ENCODE peak calls at places on chromosomes 6 and 20, in five cellular contexts. R is heart left ventricle, S is SJSA1, G is psoas muscle, V is adrenal gland. Q is an unnamed sample.

GRCh38 chr6:32796848-32797776 is 19.7 kb downstream of the HLA-DOB start:
- DNase-seq in R (peak; percentile 55), S (peak; percentile 68), G (peak; percentile 69), V (peak; percentile 76), Q (peak; percentile 77)

GRCh38 chr6:13453771-13454251 is 33.6 kb downstream of the GFOD1 start:
- DNase-seq in R (no peak), S (peak; percentile 57), G (no peak), V (no peak), Q (no peak)

GRCh38 chr6:135014353-135014832 is 40.2 kb downstream of the HBS1L start:
- DNase-seq in R (no peak), S (no peak), G (no peak), V (no peak), Q (no peak)

GRCh38 chr6:98838027-98838426 is 3.7 kb downstream of the POU3F2 start:
- DNase-seq in R (no peak), S (no peak), G (no peak), V (no peak), Q (no peak)

GRCh38 chr6:134714679-134715078 is 235.2 kb downstream of the ALDH8A1 start:
- DNase-seq in R (no peak), S (no peak), G (peak; percentile 23), V (no peak), Q (no peak)

GRCh38 chr6:109292420-109292819 is 89.8 kb downstream of the CD164 start:
- DNase-seq in R (no peak), S (no peak), G (no peak), V (no peak), Q (no peak)

GRCh38 chr20:38143238-38143645 is 21.8 kb downstream of the TGM2 start:
- DNase-seq in R (no peak), S (no peak), G (no peak), V (no peak), Q (peak; percentile 93)

GRCh38 chr6:137799950-137800568 is 67.0 kb upstream of the TNFAIP3 start:
- DNase-seq in R (peak; percentile 48), S (no peak), G (peak; percentile 17), V (peak; percentile 52), Q (peak; percentile 56)

GRCh38 chr6:157953580-157954091 is 28.0 kb upstream of the SYNJ2 start:
- DNase-seq in R (no peak), S (peak; percentile 25), G (no peak), V (no peak), Q (no peak)

GRCh38 chr20:52154575-52154974 is 37.0 kb downstream of the ZFP64 start:
- DNase-seq in R (no peak), S (no peak), G (no peak), V (no peak), Q (no peak)

DNA sequence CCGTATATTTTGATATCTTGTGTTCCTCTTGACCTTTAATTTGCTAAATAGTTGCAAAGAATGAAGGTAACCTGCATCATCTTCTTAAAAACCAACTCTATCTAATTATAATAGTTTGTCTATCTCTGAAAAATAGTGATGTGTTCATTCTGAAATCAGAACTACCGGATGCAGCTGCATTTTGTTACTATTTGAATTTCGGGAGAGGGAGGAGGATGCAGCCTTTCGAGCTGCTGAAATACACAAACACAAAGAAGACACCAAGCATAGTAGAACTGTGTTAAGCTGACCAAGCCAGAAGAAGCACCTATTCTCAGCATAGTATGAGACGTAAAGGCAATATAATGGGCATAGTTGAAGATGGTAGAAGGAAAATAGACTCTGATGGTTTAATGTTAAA is 33.1 kb downstream of the PTPN1 start:
- DNase-seq in R (no peak), S (no peak), G (no peak), V (no peak), Q (no peak)
- H3K4me3 ChIP-seq in R (no peak overlapping the region), S (no peak overlapping the region), G (no peak overlapping the region), V (no peak overlapping the region), Q (no peak overlapping the region)

DNA sequence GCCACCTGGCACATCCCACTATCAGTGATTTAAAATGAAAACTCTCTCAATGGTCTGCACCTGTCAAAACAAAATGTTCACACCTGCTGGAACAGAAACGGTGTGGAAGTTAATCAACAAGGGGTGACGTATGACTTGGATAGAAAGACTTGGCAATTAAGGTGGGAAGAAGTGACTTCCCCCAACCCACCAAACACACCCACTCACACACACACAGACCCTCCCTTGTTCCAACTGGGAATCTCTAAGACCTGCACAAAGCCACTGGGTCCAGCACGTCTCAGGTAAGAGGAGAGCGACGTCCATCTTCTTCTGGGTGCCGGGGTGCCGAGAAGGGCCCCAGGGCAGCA is 25.1 kb upstream of the TCFL5 start:
- DNase-seq in R (no peak), S (no peak), G (no peak), V (no peak), Q (peak; percentile 28)
- H3K27ac ChIP-seq in R (peak overlapping the region; percentile 58), S (no peak overlapping the region), G (no peak overlapping the region), V (peak overlapping the region; percentile 91), Q (no peak overlapping the region)

GRCh38 chr6:142933701-142934100 is 11.3 kb downstream of the HIVEP2 start:
- DNase-seq in R (no peak), S (no peak), G (no peak), V (no peak), Q (no peak)

GRCh38 chr6:142932788-142933362 is 12.1 kb downstream of the HIVEP2 start:
- DNase-seq in R (no peak), S (no peak), G (no peak), V (no peak), Q (no peak)

GRCh38 chr6:142934190-142934589 is 10.8 kb downstream of the HIVEP2 start:
- DNase-seq in R (no peak), S (no peak), G (no peak), V (no peak), Q (no peak)

GRCh38 chr6:142935553-142936517 is 9.1 kb downstream of the HIVEP2 start:
- DNase-seq in R (no peak), S (no peak), G (no peak), V (no peak), Q (no peak)

DNA sequence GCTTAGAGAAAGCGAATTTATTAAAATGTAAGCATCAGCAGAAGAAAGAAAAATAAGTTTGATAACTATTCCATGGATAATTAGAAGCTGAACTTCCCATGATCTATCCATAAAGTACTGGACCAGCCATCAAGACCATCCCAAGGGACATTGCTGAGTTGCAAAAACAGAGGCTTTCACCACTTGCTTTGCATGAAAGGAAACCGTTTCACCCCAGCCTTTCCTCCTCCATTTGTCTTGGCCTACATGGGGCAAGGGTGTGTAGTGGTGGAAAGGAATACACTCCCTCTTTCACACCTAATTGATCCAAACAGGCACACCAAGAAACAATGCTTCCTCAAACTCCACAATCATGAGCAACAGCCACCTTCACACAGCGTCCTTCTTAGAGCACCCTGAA is 10.4 kb downstream of the HIVEP2 start:
- DNase-seq in R (no peak), S (no peak), G (no peak), V (no peak), Q (no peak)
- H3K4me3 ChIP-seq in R (no peak overlapping the region), S (no peak overlapping the region), G (no peak overlapping the region), V (no peak overlapping the region), Q (no peak overlapping the region)

DNA sequence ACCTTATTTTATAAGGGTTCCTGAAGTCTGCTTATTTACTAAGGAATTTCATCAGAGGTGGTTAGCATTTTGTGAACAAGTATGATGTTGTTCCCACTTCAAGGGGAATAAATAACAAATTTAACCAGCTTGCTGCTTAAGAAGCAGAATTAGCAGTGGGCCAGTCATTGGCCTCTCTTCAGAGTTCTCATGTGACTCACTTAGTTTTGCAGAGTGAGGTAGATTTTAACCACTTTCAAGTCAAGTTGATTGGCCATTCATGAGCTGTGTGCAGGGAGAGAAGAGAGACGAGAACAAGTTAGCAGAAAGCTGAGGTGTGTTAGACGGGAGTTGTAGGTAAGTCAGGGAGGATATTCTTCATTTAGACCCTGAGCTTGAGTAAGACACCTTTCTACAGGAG is 18.1 kb downstream of the TOP1 start:
- DNase-seq in R (no peak), S (no peak), G (no peak), V (no peak), Q (no peak)
- H3K27ac ChIP-seq in R (peak overlapping the region; percentile 55), S (no peak overlapping the region), G (no peak overlapping the region), V (peak overlapping the region; percentile 49), Q (no peak overlapping the region)

GRCh38 chr6:43667245-43668150 is 20.1 kb downstream of the MRPS18A start:
- DNase-seq in R (peak; percentile 76), S (peak; percentile 74), G (peak; percentile 84), V (peak; percentile 86), Q (peak; percentile 82)
- H3K4me3 ChIP-seq in R (no peak overlapping the region), S (no peak overlapping the region), G (peak overlapping the region; percentile 38), V (no peak overlapping the region), Q (no peak overlapping the region)

GRCh38 chr6:36702656-36703055 is 5.0 kb downstream of the RAB44 start:
- DNase-seq in R (no peak), S (no peak), G (no peak), V (no peak), Q (no peak)
- H3K27ac ChIP-seq in R (no peak overlapping the region), S (no peak overlapping the region), G (no peak overlapping the region), V (no peak overlapping the region), Q (no peak overlapping the region)

DNA sequence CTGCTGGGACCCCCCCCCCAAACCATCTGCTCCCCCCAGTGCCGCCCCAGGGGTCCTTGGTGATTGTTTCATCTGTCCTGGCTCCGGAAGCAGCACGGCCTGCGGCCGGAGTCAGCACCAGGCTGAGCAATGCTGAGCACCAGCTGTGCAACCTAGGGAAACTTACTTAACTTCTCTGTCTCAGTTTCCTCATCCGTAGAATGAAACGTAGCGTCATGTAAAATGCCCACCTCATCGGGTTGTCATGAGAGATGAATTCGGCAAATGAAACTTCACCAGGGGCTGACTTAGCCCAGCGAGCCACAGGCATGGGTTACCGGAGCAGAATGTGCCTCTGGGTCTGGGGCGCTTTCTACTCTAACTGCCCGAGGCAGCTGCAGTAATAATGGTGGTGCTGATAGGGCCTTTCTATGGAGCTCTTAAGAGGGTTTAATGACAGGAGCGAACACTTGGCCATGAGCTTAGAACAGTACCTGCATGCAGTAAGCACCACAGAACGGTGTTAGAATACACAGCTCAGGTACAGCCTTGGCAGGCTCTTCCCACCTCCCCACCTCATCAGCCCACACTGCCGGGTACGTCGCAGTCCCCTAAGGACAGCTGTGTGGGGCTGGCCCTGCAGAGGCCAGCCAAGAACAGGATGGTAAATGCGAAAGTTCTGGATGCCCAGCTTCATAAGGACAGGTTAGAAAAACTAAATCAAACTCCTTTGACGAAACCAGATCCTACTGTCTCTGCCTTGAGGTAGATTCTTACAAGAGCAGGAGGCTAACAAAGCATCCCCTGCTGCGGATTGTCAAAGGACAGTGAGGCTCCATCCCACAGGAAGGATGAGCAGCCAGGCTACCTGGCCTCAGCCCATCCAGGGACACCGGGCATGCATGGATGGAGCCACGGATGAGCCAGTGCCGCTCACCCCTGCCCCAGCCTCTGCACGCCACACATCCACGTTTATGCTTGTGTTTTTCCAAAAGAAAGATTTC is 1.5 kb downstream of the THBS2 start:
- DNase-seq in R (no peak), S (peak; percentile 16), G (no peak), V (no peak), Q (peak; percentile 20)
- H3K4me3 ChIP-seq in R (peak overlapping the region; percentile 18), S (no peak overlapping the region), G (peak overlapping the region; percentile 23), V (no peak overlapping the region), Q (peak overlapping the region; percentile 16)

Q was measured in right lobe of liver.